ENCODE peak calls at places on chromosomes 3 and 15, in four cellular contexts. One of them, this sample, is unnamed.
A peak's percentile ranks its signal among the peaks of the same experiment; 100 is the strongest.

GRCh38 chr3:189146842-189147241 is 24.9 kb upstream of the TPRG1 start:
- DNase-seq in H9: no peak
- DNase-seq in neuronal stem cell: no peak
- DNase-seq in mesendoderm: peak; percentile 66
- DNase-seq in this sample: no peak

GRCh38 chr3:118208642-118209041 is 826.0 kb downstream of the IGSF11 start:
- DNase-seq in neuronal stem cell: no peak
- DNase-seq in H9: no peak
- DNase-seq in mesendoderm: no peak
- DNase-seq in this sample: no peak

GRCh38 chr3:172152869-172153268 is 113.5 kb downstream of the FNDC3B start:
- DNase-seq in neuronal stem cell: no peak
- DNase-seq in H9: no peak
- DNase-seq in mesendoderm: no peak
- DNase-seq in this sample: peak; percentile 67

GRCh38 chr3:113910966-113911365 is 36.8 kb upstream of the ZDHHC23 start:
- DNase-seq in mesendoderm: no peak
- DNase-seq in H9: no peak
- DNase-seq in neuronal stem cell: no peak
- DNase-seq in this sample: peak; percentile 21

GRCh38 chr15:74227968-74228722 is 8.0 kb upstream of the CCDC33 start:
- DNase-seq in mesendoderm: no peak
- DNase-seq in H9: no peak
- DNase-seq in neuronal stem cell: no peak
- DNase-seq in this sample: no peak

GRCh38 chr15:87219650-87220615 is 1036.6 kb downstream of the NTRK3 start:
- DNase-seq in mesendoderm: no peak
- DNase-seq in H9: no peak
- DNase-seq in neuronal stem cell: no peak
- DNase-seq in this sample: no peak

GRCh38 chr3:64143399-64144130 is 81.7 kb downstream of the PRICKLE2 start:
- DNase-seq in neuronal stem cell: no peak
- DNase-seq in mesendoderm: peak; percentile 21
- DNase-seq in H9: no peak
- DNase-seq in this sample: peak; percentile 75

GRCh38 chr3:71684752-71685151 is 40.5 kb downstream of the EIF4E3 start:
- DNase-seq in neuronal stem cell: no peak
- DNase-seq in mesendoderm: peak; percentile 51
- DNase-seq in H9: no peak
- DNase-seq in this sample: peak; percentile 86

GRCh38 chr15:99749386-99749785 is 16.1 kb upstream of the LYSMD4 start:
- DNase-seq in H9: no peak
- DNase-seq in neuronal stem cell: no peak
- DNase-seq in mesendoderm: no peak
- DNase-seq in this sample: peak; percentile 10

GRCh38 chr3:140720242-140720641 is 42.4 kb downstream of the TRIM42 start:
- DNase-seq in neuronal stem cell: no peak
- DNase-seq in H9: no peak
- DNase-seq in mesendoderm: no peak
- DNase-seq in this sample: no peak

GRCh38 chr3:134002326-134002725 is 27.4 kb downstream of the SLCO2A1 start:
- DNase-seq in neuronal stem cell: no peak
- DNase-seq in mesendoderm: no peak
- DNase-seq in H9: no peak
- DNase-seq in this sample: peak; percentile 60

GRCh38 chr3:25235033-25235432 is 193.0 kb upstream of the RARB start:
- DNase-seq in neuronal stem cell: no peak
- DNase-seq in H9: no peak
- DNase-seq in mesendoderm: no peak
- DNase-seq in this sample: no peak

GRCh38 chr15:100703032-100703578 is 100.7 kb downstream of the ASB7 start:
- DNase-seq in H9: no peak
- DNase-seq in neuronal stem cell: no peak
- DNase-seq in mesendoderm: peak; percentile 87
- DNase-seq in this sample: peak; percentile 93

GRCh38 chr3:82586414-82586813 is 825.0 kb upstream of the GBE1 start:
- DNase-seq in H9: no peak
- DNase-seq in neuronal stem cell: no peak
- DNase-seq in mesendoderm: no peak
- DNase-seq in this sample: no peak

GRCh38 chr15:34241376-34242350 is 16.8 kb downstream of the EMC4 start:
- DNase-seq in mesendoderm: peak; percentile 39
- DNase-seq in H9: no peak
- DNase-seq in neuronal stem cell: no peak
- DNase-seq in this sample: peak; percentile 51

GRCh38 chr15:20341901-20342605 is 199.5 kb downstream of the GOLGA6L6 start:
- DNase-seq in H9: peak; percentile 83
- DNase-seq in neuronal stem cell: no peak
- DNase-seq in mesendoderm: no peak
- DNase-seq in this sample: no peak

GRCh38 chr3:79019137-79019923 is 748.5 kb downstream of the ROBO1 start:
- DNase-seq in neuronal stem cell: peak; percentile 81
- DNase-seq in H9: peak; percentile 85
- DNase-seq in mesendoderm: peak; percentile 96
- DNase-seq in this sample: peak; percentile 93

GRCh38 chr3:175082631-175083030 is 223.5 kb downstream of the NAALADL2 start:
- DNase-seq in H9: no peak
- DNase-seq in mesendoderm: no peak
- DNase-seq in neuronal stem cell: no peak
- DNase-seq in this sample: no peak

GRCh38 chr3:5195605-5196004 is 8.1 kb downstream of the EDEM1 start:
- DNase-seq in neuronal stem cell: no peak
- DNase-seq in H9: no peak
- DNase-seq in mesendoderm: no peak
- DNase-seq in this sample: no peak

GRCh38 chr3:124560406-124561215 is 169.6 kb upstream of the UMPS start:
- DNase-seq in H9: no peak
- DNase-seq in neuronal stem cell: no peak
- DNase-seq in mesendoderm: peak; percentile 73
- DNase-seq in this sample: no peak

GRCh38 chr3:2950159-2950558 is 160.0 kb downstream of the IL5RA start:
- DNase-seq in neuronal stem cell: no peak
- DNase-seq in H9: no peak
- DNase-seq in mesendoderm: no peak
- DNase-seq in this sample: no peak

GRCh38 chr3:182911782-182912111 is 68.6 kb downstream of the DCUN1D1 start:
- DNase-seq in mesendoderm: no peak
- DNase-seq in H9: peak; percentile 29
- DNase-seq in neuronal stem cell: no peak
- DNase-seq in this sample: no peak

GRCh38 chr3:71512000-71512399 is 71.5 kb downstream of the FOXP1 start:
- DNase-seq in mesendoderm: peak; percentile 88
- DNase-seq in H9: peak; percentile 46
- DNase-seq in neuronal stem cell: no peak
- DNase-seq in this sample: no peak

GRCh38 chr15:95922431-95922830 is 408.1 kb upstream of the NR2F2 start:
- DNase-seq in neuronal stem cell: no peak
- DNase-seq in H9: no peak
- DNase-seq in mesendoderm: peak; percentile 26
- DNase-seq in this sample: no peak

GRCh38 chr3:61158676-61159075 is 92.6 kb downstream of the FHIT start:
- DNase-seq in neuronal stem cell: no peak
- DNase-seq in H9: no peak
- DNase-seq in mesendoderm: no peak
- DNase-seq in this sample: no peak

GRCh38 chr3:161212892-161213291 is 8.2 kb upstream of the NMD3 start:
- DNase-seq in H9: no peak
- DNase-seq in mesendoderm: no peak
- DNase-seq in neuronal stem cell: no peak
- DNase-seq in this sample: no peak

GRCh38 chr15:67104453-67104852 is 39.1 kb downstream of the SMAD3 start:
- DNase-seq in H9: no peak
- DNase-seq in neuronal stem cell: no peak
- DNase-seq in mesendoderm: no peak
- DNase-seq in this sample: no peak

GRCh38 chr15:67107014-67107812 is 41.8 kb downstream of the SMAD3 start:
- DNase-seq in neuronal stem cell: no peak
- DNase-seq in mesendoderm: no peak
- DNase-seq in H9: no peak
- DNase-seq in this sample: peak; percentile 100

GRCh38 chr15:67106764-67107013 is 41.3 kb downstream of the SMAD3 start:
- DNase-seq in H9: no peak
- DNase-seq in neuronal stem cell: no peak
- DNase-seq in mesendoderm: peak; percentile 89
- DNase-seq in this sample: no peak

GRCh38 chr15:67105065-67105951 is 39.9 kb downstream of the SMAD3 start:
- DNase-seq in mesendoderm: peak; percentile 80
- DNase-seq in neuronal stem cell: no peak
- DNase-seq in H9: no peak
- DNase-seq in this sample: peak; percentile 99

DNA sequence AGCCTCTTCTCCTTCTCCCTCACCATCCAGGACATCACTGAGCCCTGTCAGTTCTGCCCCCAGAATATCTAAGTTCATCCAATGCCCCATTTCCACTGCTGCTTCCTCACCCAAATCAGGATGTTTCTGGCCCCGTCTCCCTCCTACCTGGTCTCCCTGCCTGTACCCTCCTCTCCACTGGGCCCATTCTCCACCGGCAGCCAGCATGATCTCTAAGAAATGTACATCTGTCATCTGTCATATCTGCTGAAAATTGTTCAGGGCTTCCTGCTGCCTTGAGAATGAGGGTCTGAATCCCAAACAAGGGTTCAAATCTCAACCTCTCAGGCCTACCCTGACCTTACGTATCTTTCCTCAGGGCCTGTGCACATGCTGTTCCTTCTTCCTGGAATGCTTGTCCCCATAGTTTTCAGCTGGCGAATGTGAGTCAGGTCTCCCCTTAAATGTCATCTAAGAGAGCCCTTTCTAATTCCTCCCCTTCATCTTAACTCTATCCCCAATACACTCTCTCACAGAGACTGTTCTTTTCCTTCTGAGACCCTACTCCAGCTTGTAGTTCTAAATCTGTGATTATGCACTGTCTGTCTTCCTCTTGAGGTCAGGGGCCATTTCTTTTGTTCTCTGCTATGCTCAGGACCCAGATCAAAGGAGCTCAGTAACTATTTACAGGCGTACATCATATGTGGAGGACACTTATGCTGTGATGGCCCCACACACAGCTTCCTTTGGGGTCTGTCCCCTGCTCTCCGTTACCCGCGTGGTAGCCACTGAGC is 40.8 kb downstream of the SMAD3 start:
- DNase-seq in mesendoderm: no peak
- DNase-seq in H9: no peak
- DNase-seq in neuronal stem cell: no peak
- DNase-seq in this sample: no peak
- H3K4ac ChIP-seq in mesendoderm: no peak overlapping the region
- H3K4ac ChIP-seq in H9: no peak overlapping the region
- H3K4ac ChIP-seq in neuronal stem cell: no peak overlapping the region
- H3K4ac ChIP-seq in this sample: peak overlapping the region; percentile 97

DNA sequence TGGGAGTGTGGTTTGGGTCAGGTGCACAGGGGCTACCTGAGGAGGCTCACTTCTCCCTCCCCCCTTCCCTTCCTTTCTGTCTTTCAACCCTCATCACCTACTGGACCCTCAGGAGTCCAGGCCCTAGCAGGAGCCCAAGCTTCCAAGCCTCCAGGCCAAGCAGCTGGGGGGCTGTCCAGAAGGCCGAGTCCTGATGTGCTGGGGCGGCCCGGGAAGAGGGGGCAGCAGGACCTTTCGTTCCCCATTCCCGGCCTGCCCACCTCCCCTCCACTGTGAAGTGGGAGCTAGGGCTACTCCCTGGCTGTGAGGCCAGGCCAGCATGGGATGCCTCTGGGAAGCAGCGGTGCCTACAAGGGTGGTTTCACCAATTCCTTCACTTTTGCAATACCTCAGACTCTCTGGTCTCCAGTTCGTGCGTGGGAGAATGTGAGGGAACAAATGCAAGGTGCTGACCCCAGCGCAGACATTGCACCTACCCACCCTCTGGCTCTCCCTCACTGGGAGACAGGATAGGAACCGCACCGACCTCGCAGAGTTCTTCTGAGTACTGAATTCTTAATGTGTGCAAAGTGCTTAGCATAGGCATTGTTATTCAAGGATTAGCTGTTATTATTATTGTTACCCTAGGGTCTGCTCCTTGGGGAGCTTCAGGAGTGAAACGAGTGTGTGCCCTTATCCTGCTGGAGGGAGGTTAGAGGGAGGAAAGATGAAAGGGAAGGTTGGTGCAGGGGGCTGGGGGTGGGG is 2.5 kb downstream of the EPHB3 start:
- DNase-seq in neuronal stem cell: no peak
- DNase-seq in H9: no peak
- DNase-seq in mesendoderm: no peak
- DNase-seq in this sample: no peak
- H3K4ac ChIP-seq in neuronal stem cell: no peak overlapping the region
- H3K4ac ChIP-seq in H9: no peak overlapping the region
- H3K4ac ChIP-seq in mesendoderm: no peak overlapping the region
- H3K4ac ChIP-seq in this sample: peak overlapping the region; percentile 40

DNA sequence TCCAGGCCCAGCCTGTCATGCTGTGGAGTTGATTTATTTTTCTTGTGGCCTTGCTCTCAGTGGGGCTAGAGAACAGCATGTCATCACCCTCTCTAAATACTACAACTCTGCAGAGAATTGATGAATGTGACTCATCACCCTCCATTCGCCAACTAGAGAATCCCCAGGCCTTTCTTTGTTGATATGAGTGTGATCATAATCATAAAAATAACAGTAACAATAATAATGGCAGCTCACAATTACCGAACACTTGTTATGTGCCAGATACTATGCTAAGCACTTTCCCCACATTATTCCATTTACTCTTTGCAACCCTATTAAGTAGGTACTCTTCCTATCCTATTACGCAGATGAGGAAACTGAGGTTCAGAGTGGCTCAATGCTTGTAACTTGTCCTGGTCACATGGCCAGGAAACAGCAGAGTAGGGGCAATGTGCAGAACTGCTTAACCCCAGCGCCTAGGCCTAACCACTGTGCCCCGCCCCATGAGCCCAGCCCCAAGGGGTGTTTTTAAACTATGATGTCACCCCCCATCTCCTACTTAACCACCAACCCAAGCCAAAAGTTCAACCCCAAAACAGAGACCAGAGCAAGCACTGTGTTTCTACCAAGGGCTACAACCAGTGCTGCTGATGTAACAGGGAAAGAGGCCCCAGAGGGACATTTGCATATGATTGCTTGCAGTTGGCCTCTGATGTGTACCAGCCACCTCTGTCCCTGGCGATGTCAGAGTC is 104.5 kb downstream of the ADCY5 start:
- DNase-seq in neuronal stem cell: no peak
- DNase-seq in mesendoderm: peak; percentile 71
- DNase-seq in H9: peak; percentile 53
- DNase-seq in this sample: peak; percentile 74
- H3K4ac ChIP-seq in neuronal stem cell: no peak overlapping the region
- H3K4ac ChIP-seq in mesendoderm: no peak overlapping the region
- H3K4ac ChIP-seq in H9: no peak overlapping the region
- H3K4ac ChIP-seq in this sample: no peak overlapping the region

GRCh38 chr15:80569656-80570055 is 125.5 kb upstream of the ABHD17C start:
- DNase-seq in neuronal stem cell: no peak
- DNase-seq in H9: peak; percentile 8
- DNase-seq in mesendoderm: no peak
- DNase-seq in this sample: no peak

GRCh38 chr15:80568876-80569605 is 126.1 kb upstream of the ABHD17C start:
- DNase-seq in H9: peak; percentile 17
- DNase-seq in mesendoderm: no peak
- DNase-seq in neuronal stem cell: no peak
- DNase-seq in this sample: peak; percentile 16

GRCh38 chr15:80568298-80568697 is 126.8 kb upstream of the ABHD17C start:
- DNase-seq in neuronal stem cell: no peak
- DNase-seq in mesendoderm: no peak
- DNase-seq in H9: no peak
- DNase-seq in this sample: peak; percentile 48

GRCh38 chr15:80565988-80566387 is 129.1 kb upstream of the ABHD17C start:
- DNase-seq in neuronal stem cell: no peak
- DNase-seq in H9: no peak
- DNase-seq in mesendoderm: no peak
- DNase-seq in this sample: no peak

GRCh38 chr15:80567721-80568157 is 127.4 kb upstream of the ABHD17C start:
- DNase-seq in neuronal stem cell: peak; percentile 54
- DNase-seq in H9: peak; percentile 83
- DNase-seq in mesendoderm: peak; percentile 91
- DNase-seq in this sample: peak; percentile 89
- H3K4ac ChIP-seq in neuronal stem cell: no peak overlapping the region
- H3K4ac ChIP-seq in H9: no peak overlapping the region
- H3K4ac ChIP-seq in mesendoderm: no peak overlapping the region
- H3K4ac ChIP-seq in this sample: peak overlapping the region; percentile 85